ENCODE peak calls at places on chromosomes 1 and 21, in ten cellular contexts. One of them, this sample, is unnamed.

GRCh38 chr1:62832276-62832675 is 48.3 kb downstream of the ATG4C start:
- DNase-seq in sigmoid colon: no peak
- DNase-seq in HepG2: no peak
- DNase-seq in HCT116: no peak
- DNase-seq in A549: no peak
- DNase-seq in transverse colon: no peak
- DNase-seq in breast epithelium: no peak
- DNase-seq in IMR-90: no peak
- DNase-seq in stomach: no peak
- DNase-seq in body of pancreas: no peak
- DNase-seq in this sample: no peak

GRCh38 chr1:223216482-223217205 is 73.6 kb upstream of the TLR5 start:
- DNase-seq in breast epithelium: no peak
- DNase-seq in HepG2: no peak
- DNase-seq in transverse colon: no peak
- DNase-seq in IMR-90: no peak
- DNase-seq in HCT116: no peak
- DNase-seq in body of pancreas: no peak
- DNase-seq in A549: no peak
- DNase-seq in stomach: no peak
- DNase-seq in sigmoid colon: no peak
- DNase-seq in this sample: no peak

GRCh38 chr1:97806336-97806735 is 114.5 kb downstream of the DPYD start:
- DNase-seq in HepG2: no peak
- DNase-seq in A549: no peak
- DNase-seq in stomach: no peak
- DNase-seq in breast epithelium: no peak
- DNase-seq in body of pancreas: no peak
- DNase-seq in sigmoid colon: no peak
- DNase-seq in IMR-90: no peak
- DNase-seq in HCT116: no peak
- DNase-seq in transverse colon: no peak
- DNase-seq in this sample: no peak

GRCh38 chr1:103788377-103788776 is 38.7 kb downstream of the AMY1C start:
- DNase-seq in breast epithelium: no peak
- DNase-seq in transverse colon: no peak
- DNase-seq in A549: peak
- DNase-seq in stomach: no peak
- DNase-seq in HepG2: no peak
- DNase-seq in IMR-90: no peak
- DNase-seq in sigmoid colon: no peak
- DNase-seq in HCT116: no peak
- DNase-seq in body of pancreas: no peak
- DNase-seq in this sample: no peak

GRCh38 chr1:244077473-244078220 is 26.6 kb downstream of the ZBTB18 start:
- DNase-seq in HCT116: no peak
- DNase-seq in breast epithelium: no peak
- DNase-seq in IMR-90: no peak
- DNase-seq in sigmoid colon: no peak
- DNase-seq in HepG2: no peak
- DNase-seq in stomach: no peak
- DNase-seq in A549: no peak
- DNase-seq in transverse colon: peak
- DNase-seq in body of pancreas: no peak
- DNase-seq in this sample: no peak

GRCh38 chr1:156816561-156817328 is at the start of gene SH2D2A:
- DNase-seq in HepG2: no peak
- DNase-seq in stomach: peak
- DNase-seq in HCT116: no peak
- DNase-seq in breast epithelium: peak
- DNase-seq in sigmoid colon: peak
- DNase-seq in IMR-90: peak
- DNase-seq in A549: no peak
- DNase-seq in transverse colon: peak
- DNase-seq in body of pancreas: peak
- DNase-seq in this sample: peak

GRCh38 chr1:31576201-31576669 is at the start of gene TINAGL1:
- DNase-seq in HepG2: peak
- DNase-seq in IMR-90: no peak
- DNase-seq in HCT116: peak
- DNase-seq in sigmoid colon: peak
- DNase-seq in body of pancreas: peak
- DNase-seq in breast epithelium: peak
- DNase-seq in stomach: peak
- DNase-seq in transverse colon: peak
- DNase-seq in A549: no peak
- DNase-seq in this sample: no peak

GRCh38 chr1:15212989-15213291 is 34.1 kb upstream of the FHAD1 start:
- DNase-seq in stomach: no peak
- DNase-seq in sigmoid colon: no peak
- DNase-seq in body of pancreas: no peak
- DNase-seq in A549: no peak
- DNase-seq in breast epithelium: no peak
- DNase-seq in IMR-90: no peak
- DNase-seq in HepG2: no peak
- DNase-seq in transverse colon: no peak
- DNase-seq in HCT116: no peak
- DNase-seq in this sample: no peak

GRCh38 chr21:42356036-42356435 is 5.2 kb upstream of the TFF2 start:
- DNase-seq in body of pancreas: no peak
- DNase-seq in A549: no peak
- DNase-seq in stomach: no peak
- DNase-seq in transverse colon: no peak
- DNase-seq in HepG2: no peak
- DNase-seq in IMR-90: no peak
- DNase-seq in sigmoid colon: no peak
- DNase-seq in breast epithelium: no peak
- DNase-seq in HCT116: no peak
- DNase-seq in this sample: no peak

GRCh38 chr21:42357307-42357706 is 6.5 kb upstream of the TFF2 start:
- DNase-seq in transverse colon: no peak
- DNase-seq in HepG2: no peak
- DNase-seq in HCT116: no peak
- DNase-seq in breast epithelium: no peak
- DNase-seq in stomach: no peak
- DNase-seq in sigmoid colon: no peak
- DNase-seq in A549: no peak
- DNase-seq in body of pancreas: no peak
- DNase-seq in IMR-90: no peak
- DNase-seq in this sample: no peak

GRCh38 chr21:42358261-42358660 is 7.5 kb upstream of the TFF2 start:
- DNase-seq in stomach: no peak
- DNase-seq in sigmoid colon: no peak
- DNase-seq in HepG2: no peak
- DNase-seq in A549: no peak
- DNase-seq in body of pancreas: no peak
- DNase-seq in IMR-90: no peak
- DNase-seq in transverse colon: no peak
- DNase-seq in breast epithelium: no peak
- DNase-seq in HCT116: no peak
- DNase-seq in this sample: no peak

GRCh38 chr21:42358937-42359336 is 7.4 kb downstream of the TFF1 start:
- DNase-seq in HCT116: no peak
- DNase-seq in transverse colon: no peak
- DNase-seq in IMR-90: no peak
- DNase-seq in HepG2: no peak
- DNase-seq in body of pancreas: no peak
- DNase-seq in A549: no peak
- DNase-seq in breast epithelium: no peak
- DNase-seq in sigmoid colon: no peak
- DNase-seq in stomach: no peak
- DNase-seq in this sample: no peak

GRCh38 chr21:42356680-42357079 is 5.9 kb upstream of the TFF2 start:
- DNase-seq in HepG2: no peak
- DNase-seq in sigmoid colon: no peak
- DNase-seq in HCT116: no peak
- DNase-seq in A549: no peak
- DNase-seq in IMR-90: no peak
- DNase-seq in breast epithelium: no peak
- DNase-seq in transverse colon: no peak
- DNase-seq in body of pancreas: no peak
- DNase-seq in stomach: peak
- DNase-seq in this sample: no peak
- TF ChIP-seq POLR2A in HepG2: no peak
- TF ChIP-seq POLR2A in sigmoid colon: no peak
- TF ChIP-seq POLR2A in HCT116: no peak
- TF ChIP-seq POLR2A in A549: no peak
- TF ChIP-seq POLR2A in IMR-90: no peak
- TF ChIP-seq POLR2A in breast epithelium: no peak
- TF ChIP-seq POLR2A in transverse colon: no peak
- TF ChIP-seq POLR2A in body of pancreas: no peak
- TF ChIP-seq POLR2A in stomach: no peak
- TF ChIP-seq POLR2A in this sample: no peak

DNA sequence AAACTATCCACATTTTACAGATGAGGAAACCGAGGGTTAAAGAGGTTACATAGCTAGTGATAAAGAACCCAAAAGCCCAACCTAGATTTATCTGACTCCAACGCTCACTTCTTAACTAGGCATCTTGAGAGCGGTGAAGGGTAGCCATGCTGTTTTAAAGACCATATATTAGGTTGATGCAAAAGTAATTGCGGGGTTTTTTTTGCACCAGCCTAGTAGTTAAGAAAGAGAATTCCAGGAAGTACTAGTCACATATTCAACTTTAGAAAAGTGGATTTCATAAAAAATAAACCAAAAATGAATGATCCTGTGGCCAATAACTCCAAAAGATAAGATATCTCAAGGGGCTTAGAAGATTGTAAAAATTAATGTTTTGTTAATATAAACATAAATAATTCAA is 162.1 kb downstream of the GLUL start:
- DNase-seq in sigmoid colon: no peak
- DNase-seq in transverse colon: no peak
- DNase-seq in body of pancreas: no peak
- DNase-seq in A549: no peak
- DNase-seq in HepG2: no peak
- DNase-seq in breast epithelium: no peak
- DNase-seq in HCT116: no peak
- DNase-seq in stomach: no peak
- DNase-seq in IMR-90: no peak
- DNase-seq in this sample: no peak
- TF ChIP-seq POLR2A in sigmoid colon: no peak
- TF ChIP-seq POLR2A in transverse colon: no peak
- TF ChIP-seq POLR2A in body of pancreas: no peak
- TF ChIP-seq POLR2A in A549: no peak
- TF ChIP-seq POLR2A in HepG2: no peak
- TF ChIP-seq POLR2A in breast epithelium: no peak
- TF ChIP-seq POLR2A in HCT116: no peak
- TF ChIP-seq POLR2A in stomach: no peak
- TF ChIP-seq POLR2A in IMR-90: no peak
- TF ChIP-seq POLR2A in this sample: no peak

GRCh38 chr1:2544875-2545638 is 11.1 kb upstream of the TNFRSF14 start:
- DNase-seq in breast epithelium: no peak
- DNase-seq in stomach: peak
- DNase-seq in transverse colon: no peak
- DNase-seq in IMR-90: no peak
- DNase-seq in sigmoid colon: no peak
- DNase-seq in A549: no peak
- DNase-seq in HCT116: no peak
- DNase-seq in body of pancreas: no peak
- DNase-seq in HepG2: no peak
- DNase-seq in this sample: no peak

GRCh38 chr1:2547210-2548067 is 8.7 kb upstream of the TNFRSF14 start:
- DNase-seq in body of pancreas: no peak
- DNase-seq in stomach: no peak
- DNase-seq in transverse colon: peak
- DNase-seq in sigmoid colon: no peak
- DNase-seq in HCT116: no peak
- DNase-seq in breast epithelium: no peak
- DNase-seq in A549: no peak
- DNase-seq in HepG2: no peak
- DNase-seq in IMR-90: no peak
- DNase-seq in this sample: no peak

GRCh38 chr1:2546515-2547209 is 9.5 kb upstream of the TNFRSF14 start:
- DNase-seq in HCT116: peak
- DNase-seq in body of pancreas: peak
- DNase-seq in A549: peak
- DNase-seq in sigmoid colon: peak
- DNase-seq in stomach: peak
- DNase-seq in breast epithelium: peak
- DNase-seq in IMR-90: peak
- DNase-seq in HepG2: peak
- DNase-seq in transverse colon: peak
- DNase-seq in this sample: peak

GRCh38 chr1:2544093-2544874 is 11.9 kb upstream of the TNFRSF14 start:
- DNase-seq in breast epithelium: no peak
- DNase-seq in body of pancreas: no peak
- DNase-seq in stomach: no peak
- DNase-seq in IMR-90: no peak
- DNase-seq in HCT116: no peak
- DNase-seq in A549: no peak
- DNase-seq in transverse colon: no peak
- DNase-seq in sigmoid colon: no peak
- DNase-seq in HepG2: no peak
- DNase-seq in this sample: no peak

DNA sequence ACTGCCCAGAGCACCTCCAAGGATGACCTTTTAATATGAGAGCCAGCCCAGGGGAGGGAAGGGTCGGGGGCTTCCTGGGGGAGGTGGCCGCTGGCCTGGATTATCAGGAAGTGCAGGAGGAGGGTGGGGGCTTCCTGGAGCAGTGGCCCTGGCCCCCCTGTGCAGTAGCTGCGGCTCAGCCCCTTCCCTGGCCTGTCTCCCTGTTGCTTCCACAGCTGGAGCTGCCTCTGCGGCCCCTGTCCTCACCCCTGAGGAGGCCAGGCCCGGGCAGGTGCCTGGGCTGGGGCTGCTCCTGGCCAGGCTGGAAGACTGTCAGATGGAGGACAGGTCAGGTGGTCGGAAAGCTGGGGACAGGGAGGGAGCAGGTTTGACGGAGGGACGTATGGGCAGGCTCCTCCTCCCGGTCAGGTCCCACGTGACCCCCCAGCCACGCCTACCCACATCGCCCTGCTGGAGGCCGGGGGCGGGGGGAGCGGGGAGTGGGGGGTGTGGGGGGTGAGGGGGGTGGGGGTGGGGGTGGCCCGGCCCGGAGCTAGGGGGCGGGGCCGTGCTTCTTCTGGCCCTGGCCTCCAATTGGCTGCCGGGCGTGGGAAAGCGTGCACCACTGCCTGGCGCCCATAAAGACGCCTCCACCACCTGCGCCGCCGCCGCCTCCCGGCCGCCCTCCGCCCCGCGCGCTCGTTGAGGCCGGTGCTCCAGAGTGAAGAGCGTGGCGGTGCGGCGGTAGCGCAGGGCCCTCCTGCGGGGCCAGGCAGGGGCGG is 10.2 kb upstream of the TNFRSF14 start:
- DNase-seq in transverse colon: peak
- DNase-seq in HepG2: peak
- DNase-seq in stomach: peak
- DNase-seq in A549: peak
- DNase-seq in body of pancreas: peak
- DNase-seq in sigmoid colon: peak
- DNase-seq in breast epithelium: peak
- DNase-seq in HCT116: peak
- DNase-seq in IMR-90: peak
- DNase-seq in this sample: peak
- TF ChIP-seq POLR2A in transverse colon: peak
- TF ChIP-seq POLR2A in HepG2: peak
- TF ChIP-seq POLR2A in stomach: no peak
- TF ChIP-seq POLR2A in A549: peak
- TF ChIP-seq POLR2A in body of pancreas: no peak
- TF ChIP-seq POLR2A in sigmoid colon: no peak
- TF ChIP-seq POLR2A in breast epithelium: no peak
- TF ChIP-seq POLR2A in HCT116: peak
- TF ChIP-seq POLR2A in IMR-90: no peak
- TF ChIP-seq POLR2A in this sample: no peak

GRCh38 chr1:52364235-52364839 is 1.7 kb downstream of the CC2D1B start:
- DNase-seq in transverse colon: no peak
- DNase-seq in IMR-90: no peak
- DNase-seq in HCT116: no peak
- DNase-seq in HepG2: no peak
- DNase-seq in body of pancreas: no peak
- DNase-seq in sigmoid colon: no peak
- DNase-seq in A549: no peak
- DNase-seq in breast epithelium: no peak
- DNase-seq in stomach: no peak
- DNase-seq in this sample: no peak

GRCh38 chr1:52367272-52367671 is 1.3 kb upstream of the CC2D1B start:
- DNase-seq in HCT116: no peak
- DNase-seq in HepG2: no peak
- DNase-seq in breast epithelium: no peak
- DNase-seq in transverse colon: no peak
- DNase-seq in IMR-90: no peak
- DNase-seq in sigmoid colon: no peak
- DNase-seq in A549: no peak
- DNase-seq in body of pancreas: no peak
- DNase-seq in stomach: no peak
- DNase-seq in this sample: peak

GRCh38 chr1:52365091-52365745 is 787 bp downstream of the CC2D1B start:
- DNase-seq in HepG2: no peak
- DNase-seq in HCT116: no peak
- DNase-seq in stomach: peak
- DNase-seq in sigmoid colon: peak
- DNase-seq in A549: peak
- DNase-seq in transverse colon: peak
- DNase-seq in IMR-90: peak
- DNase-seq in body of pancreas: peak
- DNase-seq in breast epithelium: peak
- DNase-seq in this sample: peak

GRCh38 chr1:52366517-52366827 is 467 bp upstream of the CC2D1B start:
- DNase-seq in body of pancreas: no peak
- DNase-seq in stomach: no peak
- DNase-seq in transverse colon: no peak
- DNase-seq in HCT116: no peak
- DNase-seq in A549: no peak
- DNase-seq in HepG2: no peak
- DNase-seq in IMR-90: no peak
- DNase-seq in breast epithelium: no peak
- DNase-seq in sigmoid colon: no peak
- DNase-seq in this sample: no peak

GRCh38 chr1:52365746-52366516 is at the start of gene CC2D1B:
- DNase-seq in A549: peak
- DNase-seq in body of pancreas: peak
- DNase-seq in IMR-90: peak
- DNase-seq in breast epithelium: peak
- DNase-seq in HepG2: peak
- DNase-seq in transverse colon: peak
- DNase-seq in sigmoid colon: peak
- DNase-seq in stomach: peak
- DNase-seq in HCT116: peak
- DNase-seq in this sample: peak
- TF ChIP-seq POLR2A in A549: peak
- TF ChIP-seq POLR2A in body of pancreas: peak
- TF ChIP-seq POLR2A in IMR-90: peak
- TF ChIP-seq POLR2A in breast epithelium: peak
- TF ChIP-seq POLR2A in HepG2: peak
- TF ChIP-seq POLR2A in transverse colon: peak
- TF ChIP-seq POLR2A in sigmoid colon: peak
- TF ChIP-seq POLR2A in stomach: peak
- TF ChIP-seq POLR2A in HCT116: peak
- TF ChIP-seq POLR2A in this sample: no peak